ENCODE peak calls at places on chromosomes 12 and 14, in four cellular contexts. J is WTC11, O is HepG2, V is GM12878. H is an unnamed sample.

GRCh38 chr14:24673534-24674203 is 39.7 kb upstream of the GZMB start:
- DNase-seq in J (no peak), O (no peak), V (peak), H (no peak)

GRCh38 chr12:509494-509893 is 49.8 kb downstream of the B4GALNT3 start:
- DNase-seq in J (no peak), O (no peak), V (no peak), H (no peak)

GRCh38 chr12:53194973-53195372 is 12.1 kb downstream of the ITGB7 start:
- DNase-seq in J (no peak), O (no peak), V (no peak), H (no peak)

GRCh38 chr12:5309654-5310053 is 122.3 kb upstream of the NTF3 start:
- DNase-seq in J (no peak), O (no peak), V (no peak), H (no peak)

GRCh38 chr12:78562358-78563205 is 302.0 kb upstream of the SYT1 start:
- DNase-seq in J (no peak), O (peak), V (no peak), H (no peak)

GRCh38 chr12:71393625-71394024 is 46.0 kb upstream of the LGR5 start:
- DNase-seq in J (no peak), O (no peak), V (no peak), H (no peak)

GRCh38 chr12:57568838-57569237 is 19.0 kb downstream of the KIF5A start:
- DNase-seq in J (no peak), O (no peak), V (no peak), H (no peak)

GRCh38 chr14:49977126-49977841 is 84.4 kb downstream of the ARF6 start:
- DNase-seq in J (no peak), O (no peak), V (no peak), H (peak)

GRCh38 chr12:10672231-10672868 is 1.5 kb downstream of the STYK1 start:
- DNase-seq in J (no peak), O (no peak), V (no peak), H (no peak)

GRCh38 chr12:24424376-24424775 is 474.9 kb upstream of the SOX5 start:
- DNase-seq in J (no peak), O (no peak), V (no peak), H (no peak)

GRCh38 chr14:94867931-94868597 is 98.2 kb upstream of the GSC start:
- DNase-seq in J (no peak), O (no peak), V (no peak), H (no peak)

GRCh38 chr12:104738371-104738710 is 219.7 kb downstream of the SLC41A2 start:
- DNase-seq in J (no peak), O (no peak), V (no peak), H (no peak)

GRCh38 chr12:41073633-41074576 is 114.2 kb upstream of the PDZRN4 start:
- DNase-seq in J (no peak), O (no peak), V (no peak), H (no peak)
- TF ChIP-seq CBFB in J (no peak), O (no peak), V (no peak), H (no peak)

GRCh38 chr12:115042341-115042740 is 358.4 kb upstream of the TBX3 start:
- DNase-seq in J (no peak), O (no peak), V (no peak), H (no peak)
- TF ChIP-seq CBFB in J (no peak), O (no peak), V (no peak), H (no peak)

DNA sequence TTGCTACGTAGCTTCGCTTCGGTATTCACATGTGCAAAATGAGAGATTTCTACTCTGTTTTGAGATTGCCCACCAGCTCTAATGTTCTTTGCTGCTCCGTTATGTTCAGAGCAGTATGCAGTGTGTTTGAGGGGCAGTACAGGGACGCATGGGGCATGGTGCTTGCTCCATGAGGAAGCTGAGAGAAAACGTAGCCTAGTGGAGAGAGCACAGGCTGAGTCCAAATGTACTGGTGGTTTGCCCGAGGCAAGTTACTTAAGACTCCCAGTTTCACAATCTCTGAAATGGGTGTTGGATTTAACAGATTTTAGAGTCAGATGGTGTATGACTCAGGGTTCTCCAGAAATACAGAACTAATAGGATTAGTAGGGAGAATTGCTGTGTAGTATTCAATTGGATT is 310.5 kb downstream of the ETNK1 start:
- DNase-seq in J (no peak), O (no peak), V (no peak), H (no peak)
- TF ChIP-seq CBFB in J (no peak), O (no peak), V (no peak), H (no peak)

GRCh38 chr14:68653108-68653507 is 139.8 kb downstream of the ZFP36L1 start:
- DNase-seq in J (no peak), O (no peak), V (no peak), H (no peak)
- TF ChIP-seq CBFB in J (no peak), O (no peak), V (no peak), H (no peak)

DNA sequence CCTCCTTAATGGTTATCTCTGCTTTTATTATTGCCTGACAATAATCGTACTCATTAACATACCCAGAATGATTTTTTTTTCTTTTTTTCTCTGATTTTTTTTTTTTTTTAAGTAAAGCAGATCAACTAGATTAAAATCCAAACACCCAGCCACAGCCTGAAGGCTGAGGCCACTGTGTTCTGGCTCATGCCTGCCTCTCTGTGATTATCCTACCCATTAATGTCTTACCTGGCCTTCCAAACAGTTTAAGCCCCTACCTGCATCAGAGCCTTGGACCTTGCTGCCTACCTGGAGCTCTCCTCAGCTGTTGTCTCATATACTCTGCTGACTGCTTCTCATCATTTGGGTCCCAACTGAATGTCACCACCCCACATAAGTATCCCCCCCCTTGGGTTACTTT is 6.8 kb upstream of the TMED10 start:
- DNase-seq in J (no peak), O (no peak), V (no peak), H (no peak)
- TF ChIP-seq CBFB in J (no peak), O (no peak), V (no peak), H (no peak)

GRCh38 chr12:111991946-111992345 is 21.0 kb downstream of the TMEM116 start:
- DNase-seq in J (no peak), O (no peak), V (no peak), H (peak)
- TF ChIP-seq CBFB in J (no peak), O (no peak), V (no peak), H (no peak)

DNA sequence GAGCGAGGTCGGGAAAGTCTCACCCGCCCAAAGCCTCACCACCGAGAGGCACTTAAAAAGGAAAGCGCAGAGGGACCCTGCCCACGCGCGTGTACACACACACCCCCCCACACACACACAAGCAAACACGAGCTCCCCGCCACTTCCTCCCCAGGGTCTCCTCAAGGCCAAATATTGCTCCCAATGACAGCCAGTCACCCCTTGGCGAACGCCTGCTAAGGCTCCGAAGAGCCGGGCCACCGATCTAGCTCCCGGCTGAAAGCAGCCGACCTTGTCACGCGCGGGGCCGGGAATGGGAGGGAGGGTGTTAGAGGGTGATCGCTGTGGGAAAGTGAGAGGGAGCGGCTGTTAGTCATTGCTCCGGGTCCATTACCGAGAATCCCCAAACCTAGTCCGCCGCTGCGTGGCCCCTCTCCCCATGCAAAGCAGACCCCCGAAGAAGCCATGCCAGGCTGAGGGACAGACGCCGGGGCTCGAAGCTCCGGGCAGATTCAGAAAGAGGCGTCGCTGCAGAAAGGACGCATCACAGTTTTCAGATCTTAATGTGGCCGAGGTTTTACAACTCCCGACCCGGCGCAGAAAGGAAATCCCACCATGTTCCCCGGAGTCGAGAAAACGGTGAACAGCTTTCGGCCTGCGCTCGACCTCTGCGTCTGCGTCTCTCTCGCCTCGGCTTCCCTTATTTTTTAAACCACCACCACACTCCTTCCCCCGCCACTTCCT is 2.6 kb downstream of the BMP4 start:
- DNase-seq in J (peak), O (peak), V (no peak), H (no peak)
- TF ChIP-seq CBFB in J (no peak), O (no peak), V (no peak), H (no peak)

GRCh38 chr12:51086933-51087332 is 3.5 kb upstream of the CSRNP2 start:
- DNase-seq in J (no peak), O (no peak), V (no peak), H (no peak)

GRCh38 chr12:51083140-51083833 is at the start of gene CSRNP2:
- DNase-seq in J (peak), O (peak), V (peak), H (peak)

GRCh38 chr12:51085757-51086156 is 2.4 kb upstream of the CSRNP2 start:
- DNase-seq in J (no peak), O (no peak), V (no peak), H (no peak)

GRCh38 chr12:51090705-51091229 is 7.4 kb upstream of the CSRNP2 start:
- DNase-seq in J (no peak), O (no peak), V (no peak), H (no peak)

GRCh38 chr12:51087818-51088217 is 4.4 kb upstream of the CSRNP2 start:
- DNase-seq in J (no peak), O (no peak), V (peak), H (no peak)
- TF ChIP-seq CBFB in J (no peak), O (no peak), V (no peak), H (no peak)